ENCODE peak calls at places on chromosomes 2 and 18, in ten cellular contexts. I is effector memory CD8-positive, alpha-beta T cell; M is stimulated activated CD8-positive, alpha-beta memory T cell treated with anti-CD3 and anti-CD28 coated beads, Interleukin-4, amount 100 ng/mL, for 24 hours; R is iris pigment epithelial cell; E is SW480; S is right lobe of liver; D is bronchial epithelial cell; U is endothelial cell; L is SHP77; N is activated CD4-positive, alpha-beta T cell treated with anti-CD3 and anti-CD28 coated beads, Interleukin-2, amount 50 U/mL, for 4 hours. Y is an unnamed sample.

GRCh38 chr2:95531254-95531771 is 46.8 kb upstream of the TRIM43B start:
- DNase-seq in I (no peak), M (no peak), R (peak), E (no peak), S (no peak), D (no peak), U (no peak), L (no peak), N (no peak), Y (no peak)

GRCh38 chr2:172751564-172751963 is 15.9 kb downstream of the RAPGEF4 start:
- DNase-seq in I (no peak), M (no peak), R (no peak), E (no peak), S (no peak), D (no peak), U (no peak), L (no peak), N (no peak), Y (no peak)

GRCh38 chr2:206241767-206242166 is 32.7 kb upstream of the ZDBF2 start:
- DNase-seq in I (no peak), M (no peak), R (no peak), E (no peak), S (no peak), D (no peak), U (no peak), L (no peak), N (no peak), Y (no peak)

GRCh38 chr2:237720962-237721361 is 77.6 kb upstream of the RBM44 start:
- DNase-seq in I (no peak), M (no peak), R (peak), E (no peak), S (no peak), D (no peak), U (no peak), L (no peak), N (no peak), Y (no peak)

GRCh38 chr2:8679827-8680731 is 1.8 kb upstream of the ID2 start:
- DNase-seq in I (no peak), M (no peak), R (peak), E (peak), S (peak), D (no peak), U (peak), L (peak), N (no peak), Y (peak)

GRCh38 chr18:45634454-45634853 is 19.2 kb downstream of the SLC14A2 start:
- DNase-seq in I (no peak), M (no peak), R (no peak), E (no peak), S (no peak), D (no peak), U (no peak), L (no peak), N (no peak), Y (no peak)

GRCh38 chr2:6773007-6773693 is 92.6 kb downstream of the CMPK2 start:
- DNase-seq in I (peak), M (peak), R (peak), E (peak), S (peak), D (no peak), U (peak), L (peak), N (peak), Y (peak)

GRCh38 chr2:9288233-9288632 is 81.6 kb downstream of the ASAP2 start:
- DNase-seq in I (no peak), M (no peak), R (peak), E (peak), S (no peak), D (peak), U (no peak), L (no peak), N (no peak), Y (no peak)

GRCh38 chr2:161246301-161246700 is 61.9 kb upstream of the PSMD14 start:
- DNase-seq in I (no peak), M (no peak), R (no peak), E (no peak), S (no peak), D (no peak), U (no peak), L (no peak), N (no peak), Y (no peak)

GRCh38 chr2:174148833-174149232 is 99.5 kb downstream of the OLA1 start:
- DNase-seq in I (no peak), M (no peak), R (no peak), E (no peak), S (no peak), D (no peak), U (no peak), L (no peak), N (no peak), Y (no peak)

GRCh38 chr2:16666453-16666801 is 793 bp upstream of the CYRIA start:
- DNase-seq in I (no peak), M (no peak), R (peak), E (no peak), S (no peak), D (peak), U (no peak), L (no peak), N (no peak), Y (no peak)

GRCh38 chr2:143533846-143534245 is 404.6 kb downstream of the ARHGAP15 start:
- DNase-seq in I (no peak), M (no peak), R (no peak), E (no peak), S (no peak), D (no peak), U (no peak), L (no peak), N (no peak), Y (no peak)

GRCh38 chr2:42618116-42618515 is 49.7 kb downstream of the MTA3 start:
- DNase-seq in I (no peak), M (no peak), R (peak), E (no peak), S (no peak), D (no peak), U (no peak), L (no peak), N (no peak), Y (no peak)

Y was measured in pancreas.